ENCODE peak calls at places on chromosomes 1 and 21, in five cellular contexts. W is stimulated activated naive CD8-positive, alpha-beta T cell treated with anti-CD3 and anti-CD28 coated beads, Interleukin-15, Interleukin-2, amounts not matched to agents 100 U/mL and 50 U/mL, for 24 hours; X is upper lobe of left lung; G is HFFc6; F is lower lobe of right lung. M is an unnamed sample.

GRCh38 chr1:16139473-16139962 is 16.4 kb downstream of the EPHA2 start:
- DNase-seq in W (peak; percentile 42), F (no peak), X (no peak), G (peak; percentile 93), M (peak; percentile 60)

GRCh38 chr1:2946291-2946690 is 75.0 kb upstream of the ACTRT2 start:
- DNase-seq in G (no peak), X (no peak), F (no peak), W (no peak), M (no peak)

GRCh38 chr1:22880174-22880601 is 92.5 kb downstream of the LACTBL1 start:
- DNase-seq in X (no peak), F (no peak), W (no peak), G (peak; percentile 39), M (peak; percentile 58)

GRCh38 chr1:238063454-238063853 is 172.7 kb upstream of the ZP4 start:
- DNase-seq in W (no peak), X (no peak), G (peak; percentile 61), F (no peak), M (no peak)

GRCh38 chr1:116518400-116518799 is 52.4 kb downstream of the CD58 start:
- DNase-seq in W (no peak), G (no peak), F (no peak), X (no peak), M (no peak)

GRCh38 chr1:57826535-57826934 is 402.7 kb upstream of the DAB1 start:
- DNase-seq in F (no peak), W (no peak), G (no peak), X (no peak), M (no peak)

GRCh38 chr1:1213153-1213918 is 617 bp downstream of the TNFRSF4 start:
- DNase-seq in F (no peak), X (peak; percentile 83), G (no peak), W (peak; percentile 56), M (no peak)

GRCh38 chr1:26701995-26702679 is 6.3 kb downstream of the ARID1A start:
- DNase-seq in X (no peak), F (no peak), W (no peak), G (no peak), M (no peak)

GRCh38 chr1:39689635-39690034 is 1.6 kb downstream of the HPCAL4 start:
- DNase-seq in F (no peak), W (no peak), G (no peak), X (no peak), M (no peak)

GRCh38 chr1:26410706-26411623 is at the start of gene LIN28A:
- DNase-seq in F (no peak), X (peak; percentile 81), G (no peak), W (no peak), M (no peak)

GRCh38 chr1:167905182-167905581 is 8.8 kb downstream of the ADCY10 start:
- DNase-seq in W (no peak), G (no peak), F (no peak), X (no peak), M (peak; percentile 21)

GRCh38 chr21:35136586-35137254 is 87.6 kb upstream of the RUNX1 start:
- DNase-seq in X (no peak), F (no peak), G (peak; percentile 56), W (no peak), M (peak; percentile 30)

GRCh38 chr1:38889589-38889988 is 8.2 kb upstream of the GJA9 start:
- DNase-seq in W (no peak), F (no peak), G (no peak), X (no peak), M (no peak)

GRCh38 chr1:58861510-58861909 is 77.7 kb upstream of the JUN start:
- DNase-seq in G (no peak), F (no peak), W (no peak), X (no peak), M (no peak)

GRCh38 chr1:94540440-94541174 is 952 bp downstream of the F3 start:
- DNase-seq in F (no peak), X (no peak), G (no peak), W (no peak), M (no peak)

GRCh38 chr1:167270230-167270817 is 49.6 kb downstream of the POU2F1 start:
- DNase-seq in F (no peak), G (no peak), W (no peak), X (no peak), M (peak; percentile 47)

GRCh38 chr1:14334336-14335176 is 263.9 kb upstream of the KAZN start:
- DNase-seq in F (no peak), G (no peak), X (no peak), W (no peak), M (no peak)

GRCh38 chr1:229433364-229434004 is 410 bp downstream of the ACTA1 start:
- DNase-seq in G (no peak), X (no peak), F (no peak), W (no peak), M (no peak)

GRCh38 chr1:222167111-222167510 is 380.8 kb downstream of the HHIPL2 start:
- DNase-seq in G (peak; percentile 90), W (peak; percentile 18), X (no peak), F (no peak), M (no peak)

GRCh38 chr1:214558002-214558770 is 6.8 kb upstream of the PTPN14 start:
- DNase-seq in W (no peak), G (peak; percentile 90), X (no peak), F (no peak), M (peak; percentile 42)

GRCh38 chr1:46087891-46088290 is 44.5 kb downstream of the PIK3R3 start:
- DNase-seq in X (no peak), G (no peak), W (no peak), F (no peak), M (no peak)

GRCh38 chr1:30748699-30749401 is 8.7 kb downstream of the LAPTM5 start:
- DNase-seq in F (peak; percentile 45), W (peak; percentile 60), X (no peak), G (no peak), M (peak; percentile 65)

GRCh38 chr1:8239306-8240023 is 78.4 kb upstream of the SLC45A1 start:
- DNase-seq in G (no peak), F (peak; percentile 65), X (peak; percentile 41), W (no peak), M (no peak)

GRCh38 chr1:221716713-221717490 is 25.0 kb downstream of the DUSP10 start:
- DNase-seq in W (no peak), F (no peak), G (no peak), X (no peak), M (no peak)

GRCh38 chr1:171179323-171180227 is 5.5 kb upstream of the FMO2 start:
- DNase-seq in X (no peak), W (no peak), F (no peak), G (no peak), M (no peak)

GRCh38 chr1:198699167-198700015 is 60.6 kb downstream of the PTPRC start:
- DNase-seq in W (peak; percentile 77), X (peak; percentile 61), F (peak; percentile 76), G (no peak), M (peak; percentile 61)

GRCh38 chr1:189185077-189185476 is 1292.6 kb downstream of the BRINP3 start:
- DNase-seq in G (no peak), F (no peak), W (no peak), X (no peak), M (no peak)

GRCh38 chr1:161267332-161267731 is 8.8 kb downstream of the PCP4L1 start:
- DNase-seq in G (no peak), X (no peak), F (no peak), W (no peak), M (no peak)

GRCh38 chr1:64886877-64887276 is 79.5 kb downstream of the JAK1 start:
- DNase-seq in G (no peak), W (no peak), F (no peak), X (no peak), M (no peak)

GRCh38 chr1:22639286-22639685 is 2.9 kb downstream of the C1QA start:
- DNase-seq in G (peak; percentile 58), W (no peak), F (no peak), X (no peak), M (peak; percentile 17)

GRCh38 chr1:108703939-108704338 is 8.8 kb upstream of the FNDC7 start:
- DNase-seq in W (no peak), F (no peak), X (no peak), G (peak; percentile 32), M (no peak)

GRCh38 chr1:204345425-204345824 is 14.3 kb downstream of the PLEKHA6 start:
- DNase-seq in G (no peak), W (no peak), F (no peak), X (no peak), M (no peak)

GRCh38 chr1:157431751-157432150 is 120.6 kb downstream of the FCRL5 start:
- DNase-seq in W (no peak), F (no peak), X (no peak), G (peak; percentile 12), M (no peak)

GRCh38 chr1:199029401-199029800 is 390.6 kb downstream of the PTPRC start:
- DNase-seq in W (no peak), X (no peak), F (no peak), G (peak; percentile 50), M (no peak)

GRCh38 chr1:25486602-25487001 is 55.9 kb downstream of the MACO1 start:
- DNase-seq in F (no peak), W (no peak), X (no peak), G (peak; percentile 34), M (no peak)